ENCODE peak calls at places on chromosome 21, in five cellular contexts. V is A549, D is GM12878, C is Panc1, K is HCT116. B is an unnamed sample.

GRCh38 chr21:19120591-19120990 is 717.0 kb upstream of the TMPRSS15 start:
- DNase-seq in V (no peak), D (no peak), C (no peak), K (no peak), B (peak; percentile 74)

GRCh38 chr21:44441581-44442265 is 13.6 kb upstream of the LRRC3 start:
- DNase-seq in V (no peak), D (no peak), C (no peak), K (no peak), B (no peak)

GRCh38 chr21:17003763-17004373 is 509.0 kb upstream of the CXADR start:
- DNase-seq in V (no peak), D (no peak), C (no peak), K (no peak), B (no peak)

GRCh38 chr21:27818847-27819246 is 852.0 kb upstream of the ADAMTS5 start:
- DNase-seq in V (no peak), D (no peak), C (no peak), K (no peak), B (no peak)

GRCh38 chr21:42681296-42682206 is 28.1 kb downstream of the PDE9A start:
- DNase-seq in V (no peak), D (no peak), C (no peak), K (no peak), B (no peak)

GRCh38 chr21:45261093-45261492 is 26.6 kb downstream of the POFUT2 start:
- DNase-seq in V (no peak), D (no peak), C (no peak), K (no peak), B (no peak)

GRCh38 chr21:45847870-45848269 is 133.7 kb upstream of the COL6A1 start:
- DNase-seq in V (no peak), D (no peak), C (no peak), K (no peak), B (no peak)

GRCh38 chr21:45533731-45534571 is 8.3 kb downstream of the SLC19A1 start:
- DNase-seq in V (no peak), D (no peak), C (no peak), K (no peak), B (no peak)

GRCh38 chr21:31901342-31901741 is 28.5 kb downstream of the HUNK start:
- DNase-seq in V (no peak), D (no peak), C (no peak), K (no peak), B (no peak)

GRCh38 chr21:45517249-45518065 is 24.8 kb downstream of the SLC19A1 start:
- DNase-seq in V (no peak), D (peak; percentile 50), C (no peak), K (no peak), B (no peak)

DNA sequence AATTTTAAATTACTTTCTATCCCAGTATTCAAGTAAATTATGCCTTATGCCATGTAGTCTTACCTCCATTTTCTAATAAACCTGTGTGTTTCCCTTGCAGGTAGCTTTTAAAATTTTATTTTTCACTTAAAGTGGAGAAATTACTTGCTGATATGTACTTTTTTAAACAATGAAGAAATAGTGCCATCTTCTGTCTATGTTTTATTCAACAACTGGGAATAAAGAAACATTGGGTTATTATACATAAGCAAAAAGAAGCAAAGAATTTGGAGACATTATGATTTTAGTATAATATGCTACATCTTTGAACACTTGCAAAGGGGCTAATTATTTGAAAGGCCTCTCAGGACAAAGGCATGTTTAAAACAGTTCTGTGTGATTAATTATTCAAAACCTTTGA is 1912.9 kb downstream of the MRPL39 start:
- DNase-seq in V (no peak), D (no peak), C (no peak), K (no peak), B (no peak)
- TF ChIP-seq CTCF in V (no peak), D (no peak), C (no peak), K (no peak), B (no peak)

DNA sequence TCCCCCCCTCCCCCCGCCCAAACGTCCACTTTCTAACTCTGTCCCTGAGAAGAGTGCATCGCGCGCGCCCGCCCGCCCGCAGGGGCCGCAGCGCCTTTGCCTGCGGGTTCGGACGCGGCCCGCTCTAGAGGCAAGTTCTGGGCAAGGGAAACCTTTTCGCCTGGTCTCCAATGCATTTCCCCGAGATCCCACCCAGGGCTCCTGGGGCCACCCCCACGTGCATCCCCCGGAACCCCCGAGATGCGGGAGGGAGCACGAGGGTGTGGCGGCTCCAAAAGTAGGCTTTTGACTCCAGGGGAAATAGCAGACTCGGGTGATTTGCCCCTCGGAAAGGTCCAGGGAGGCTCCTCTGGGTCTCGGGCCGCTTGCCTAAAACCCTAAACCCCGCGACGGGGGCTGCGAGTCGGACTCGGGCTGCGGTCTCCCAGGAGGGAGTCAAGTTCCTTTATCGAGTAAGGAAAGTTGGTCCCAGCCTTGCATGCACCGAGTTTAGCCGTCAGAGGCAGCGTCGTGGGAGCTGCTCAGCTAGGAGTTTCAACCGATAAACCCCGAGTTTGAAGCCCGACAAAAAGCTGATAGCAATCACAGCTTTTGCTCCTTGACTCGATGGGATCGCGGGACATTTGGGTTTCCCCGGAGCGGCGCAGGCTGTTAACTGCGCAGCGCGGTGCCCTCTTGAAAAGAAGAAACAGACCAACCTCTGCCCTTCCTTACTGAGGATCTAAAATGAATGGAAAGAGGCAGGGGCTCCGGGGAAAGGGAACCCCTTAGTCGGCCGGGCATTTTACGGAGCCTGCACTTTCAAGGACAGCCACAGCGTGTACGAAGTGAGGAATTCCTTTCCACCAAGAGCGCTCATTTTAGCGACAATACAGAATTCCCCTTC is 158.1 kb downstream of the RUNX1 start:
- DNase-seq in V (no peak), D (no peak), C (no peak), K (no peak), B (peak; percentile 75)
- TF ChIP-seq REST in V (no peak), D (no peak), C (no peak), K (no peak), B (no peak)

GRCh38 chr21:36170823-36171222 is 14.2 kb downstream of the DOP1B start:
- DNase-seq in V (no peak), D (no peak), C (no peak), K (no peak), B (no peak)

GRCh38 chr21:36171741-36172331 is 15.2 kb downstream of the DOP1B start:
- DNase-seq in V (no peak), D (no peak), C (no peak), K (no peak), B (no peak)

GRCh38 chr21:36171327-36171726 is 14.7 kb downstream of the DOP1B start:
- DNase-seq in V (no peak), D (no peak), C (no peak), K (no peak), B (no peak)

GRCh38 chr21:36166705-36167104 is 10.1 kb downstream of the DOP1B start:
- DNase-seq in V (no peak), D (no peak), C (no peak), K (no peak), B (no peak)

DNA sequence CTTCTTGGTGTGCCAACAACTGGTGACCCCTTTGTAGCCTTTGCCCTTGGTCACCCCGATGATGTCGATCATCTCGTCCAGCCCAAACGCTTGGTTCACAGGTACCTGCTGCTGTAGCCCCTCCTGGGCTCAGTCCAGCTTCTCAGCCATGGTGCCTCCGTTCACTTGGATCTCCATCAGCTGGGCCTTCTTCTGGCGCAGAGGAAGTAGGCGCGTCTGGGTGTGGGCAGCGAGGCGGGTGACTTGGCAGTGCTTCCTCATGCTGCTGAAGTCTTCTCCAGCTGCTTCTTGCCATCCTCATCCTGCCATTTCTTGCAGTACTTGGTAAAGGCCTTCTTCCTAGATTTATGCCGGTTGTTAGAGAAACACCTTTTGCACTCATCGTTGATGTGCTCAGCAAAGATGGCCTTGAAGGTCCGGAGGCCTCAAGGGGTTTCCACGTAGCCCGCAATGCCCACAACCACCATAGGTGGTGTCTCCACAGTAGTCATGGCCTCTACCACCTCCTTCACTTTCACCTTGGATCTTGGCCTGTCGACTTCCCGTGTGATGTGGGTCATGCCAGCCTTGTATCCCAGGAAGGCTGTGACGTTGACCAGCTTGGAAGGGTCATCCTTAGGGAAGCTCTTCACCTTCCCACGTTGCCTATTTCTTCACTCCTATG is 13.0 kb downstream of the DOP1B start:
- DNase-seq in V (no peak), D (no peak), C (no peak), K (no peak), B (peak; percentile 41)
- TF ChIP-seq CTCF in V (no peak), D (no peak), C (no peak), K (peak; percentile 32), B (peak; percentile 23)

DNA sequence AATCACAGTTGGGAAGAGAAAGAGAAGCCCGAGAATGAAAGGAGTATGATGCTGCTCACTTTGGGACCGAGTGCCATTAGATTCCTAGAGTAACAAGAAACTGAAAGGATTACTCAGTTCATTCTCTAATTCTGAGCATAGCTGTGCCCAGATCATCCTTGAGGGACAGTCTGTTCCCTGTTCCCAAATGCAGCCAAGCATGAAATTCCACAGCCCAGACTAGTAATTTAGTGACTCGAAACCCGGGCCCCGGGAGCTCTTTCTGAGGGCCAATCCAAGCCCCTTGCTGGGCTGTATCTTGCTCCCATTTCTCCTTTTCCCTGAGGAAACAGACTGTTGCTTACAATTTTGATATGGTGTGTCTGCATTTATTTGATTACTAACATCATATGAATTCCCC is 30.0 kb upstream of the ETS2 start:
- DNase-seq in V (no peak), D (no peak), C (no peak), K (no peak), B (no peak)
- TF ChIP-seq REST in V (no peak), D (no peak), C (no peak), K (no peak), B (no peak)

B was measured in GM23338.